ENCODE peak calls at places on chromosomes 3 and 15, in seven cellular contexts. One of them, this sample, is unnamed.

GRCh38 chr3:10555263-10555662 is 49.9 kb upstream of the ATP2B2 start:
- DNase-seq in T-helper 2 cell: no peak
- DNase-seq in activated CD4-positive, alpha-beta memory T cell treated with anti-CD3 and anti-CD28 coated beads, Interleukin-2, amount 10 ng/mL, durations not matched to agents 7 days and 5 days: no peak
- DNase-seq in activated naive CD8-positive, alpha-beta T cell treated with anti-CD3 and anti-CD28 coated beads, Interleukin-2, amount 10 ng/mL, durations not matched to agents 7 days and 5 days: no peak
- DNase-seq in NCI-H2081: no peak
- DNase-seq in EH: no peak
- DNase-seq in T-cell: no peak
- DNase-seq in this sample: no peak

GRCh38 chr15:48775556-48775955 is 35.3 kb downstream of the CEP152 start:
- DNase-seq in T-helper 2 cell: no peak
- DNase-seq in activated CD4-positive, alpha-beta memory T cell treated with anti-CD3 and anti-CD28 coated beads, Interleukin-2, amount 10 ng/mL, durations not matched to agents 7 days and 5 days: no peak
- DNase-seq in activated naive CD8-positive, alpha-beta T cell treated with anti-CD3 and anti-CD28 coated beads, Interleukin-2, amount 10 ng/mL, durations not matched to agents 7 days and 5 days: no peak
- DNase-seq in NCI-H2081: no peak
- DNase-seq in EH: no peak
- DNase-seq in T-cell: no peak
- DNase-seq in this sample: no peak

GRCh38 chr15:93719941-93720351 is 511.4 kb upstream of the MCTP2 start:
- DNase-seq in T-helper 2 cell: no peak
- DNase-seq in activated CD4-positive, alpha-beta memory T cell treated with anti-CD3 and anti-CD28 coated beads, Interleukin-2, amount 10 ng/mL, durations not matched to agents 7 days and 5 days: no peak
- DNase-seq in activated naive CD8-positive, alpha-beta T cell treated with anti-CD3 and anti-CD28 coated beads, Interleukin-2, amount 10 ng/mL, durations not matched to agents 7 days and 5 days: no peak
- DNase-seq in NCI-H2081: no peak
- DNase-seq in EH: no peak
- DNase-seq in T-cell: no peak
- DNase-seq in this sample: peak

GRCh38 chr15:39079296-39079834 is 501.5 kb upstream of the THBS1 start:
- DNase-seq in T-helper 2 cell: no peak
- DNase-seq in activated CD4-positive, alpha-beta memory T cell treated with anti-CD3 and anti-CD28 coated beads, Interleukin-2, amount 10 ng/mL, durations not matched to agents 7 days and 5 days: no peak
- DNase-seq in activated naive CD8-positive, alpha-beta T cell treated with anti-CD3 and anti-CD28 coated beads, Interleukin-2, amount 10 ng/mL, durations not matched to agents 7 days and 5 days: no peak
- DNase-seq in NCI-H2081: no peak
- DNase-seq in EH: peak
- DNase-seq in T-cell: no peak
- DNase-seq in this sample: peak

GRCh38 chr3:126364130-126364695 is 7.0 kb upstream of the KLF15 start:
- DNase-seq in T-helper 2 cell: no peak
- DNase-seq in activated CD4-positive, alpha-beta memory T cell treated with anti-CD3 and anti-CD28 coated beads, Interleukin-2, amount 10 ng/mL, durations not matched to agents 7 days and 5 days: no peak
- DNase-seq in activated naive CD8-positive, alpha-beta T cell treated with anti-CD3 and anti-CD28 coated beads, Interleukin-2, amount 10 ng/mL, durations not matched to agents 7 days and 5 days: no peak
- DNase-seq in NCI-H2081: no peak
- DNase-seq in EH: no peak
- DNase-seq in T-cell: no peak
- DNase-seq in this sample: no peak

GRCh38 chr3:108119398-108120109 is 28.7 kb upstream of the CD47 start:
- DNase-seq in T-helper 2 cell: no peak
- DNase-seq in activated CD4-positive, alpha-beta memory T cell treated with anti-CD3 and anti-CD28 coated beads, Interleukin-2, amount 10 ng/mL, durations not matched to agents 7 days and 5 days: no peak
- DNase-seq in activated naive CD8-positive, alpha-beta T cell treated with anti-CD3 and anti-CD28 coated beads, Interleukin-2, amount 10 ng/mL, durations not matched to agents 7 days and 5 days: no peak
- DNase-seq in NCI-H2081: no peak
- DNase-seq in EH: no peak
- DNase-seq in T-cell: no peak
- DNase-seq in this sample: no peak

GRCh38 chr15:69782155-69782658 is 315.5 kb downstream of the TLE3 start:
- DNase-seq in T-helper 2 cell: no peak
- DNase-seq in activated CD4-positive, alpha-beta memory T cell treated with anti-CD3 and anti-CD28 coated beads, Interleukin-2, amount 10 ng/mL, durations not matched to agents 7 days and 5 days: no peak
- DNase-seq in activated naive CD8-positive, alpha-beta T cell treated with anti-CD3 and anti-CD28 coated beads, Interleukin-2, amount 10 ng/mL, durations not matched to agents 7 days and 5 days: no peak
- DNase-seq in NCI-H2081: no peak
- DNase-seq in EH: no peak
- DNase-seq in T-cell: no peak
- DNase-seq in this sample: no peak

GRCh38 chr3:64130436-64130835 is 94.8 kb downstream of the PRICKLE2 start:
- DNase-seq in T-helper 2 cell: no peak
- DNase-seq in activated CD4-positive, alpha-beta memory T cell treated with anti-CD3 and anti-CD28 coated beads, Interleukin-2, amount 10 ng/mL, durations not matched to agents 7 days and 5 days: no peak
- DNase-seq in activated naive CD8-positive, alpha-beta T cell treated with anti-CD3 and anti-CD28 coated beads, Interleukin-2, amount 10 ng/mL, durations not matched to agents 7 days and 5 days: no peak
- DNase-seq in NCI-H2081: no peak
- DNase-seq in EH: no peak
- DNase-seq in T-cell: no peak
- DNase-seq in this sample: no peak

GRCh38 chr3:159856496-159857098 is 132.0 kb upstream of the IL12A start:
- DNase-seq in T-helper 2 cell: no peak
- DNase-seq in activated CD4-positive, alpha-beta memory T cell treated with anti-CD3 and anti-CD28 coated beads, Interleukin-2, amount 10 ng/mL, durations not matched to agents 7 days and 5 days: no peak
- DNase-seq in activated naive CD8-positive, alpha-beta T cell treated with anti-CD3 and anti-CD28 coated beads, Interleukin-2, amount 10 ng/mL, durations not matched to agents 7 days and 5 days: no peak
- DNase-seq in NCI-H2081: peak
- DNase-seq in EH: no peak
- DNase-seq in T-cell: no peak
- DNase-seq in this sample: no peak

GRCh38 chr3:187025254-187025655 is 94.9 kb downstream of the ST6GAL1 start:
- DNase-seq in T-helper 2 cell: peak
- DNase-seq in activated CD4-positive, alpha-beta memory T cell treated with anti-CD3 and anti-CD28 coated beads, Interleukin-2, amount 10 ng/mL, durations not matched to agents 7 days and 5 days: peak
- DNase-seq in activated naive CD8-positive, alpha-beta T cell treated with anti-CD3 and anti-CD28 coated beads, Interleukin-2, amount 10 ng/mL, durations not matched to agents 7 days and 5 days: no peak
- DNase-seq in NCI-H2081: no peak
- DNase-seq in EH: no peak
- DNase-seq in T-cell: no peak
- DNase-seq in this sample: no peak

GRCh38 chr3:136751259-136752045 is 726 bp downstream of the STAG1 start:
- DNase-seq in T-helper 2 cell: peak
- DNase-seq in activated CD4-positive, alpha-beta memory T cell treated with anti-CD3 and anti-CD28 coated beads, Interleukin-2, amount 10 ng/mL, durations not matched to agents 7 days and 5 days: peak
- DNase-seq in activated naive CD8-positive, alpha-beta T cell treated with anti-CD3 and anti-CD28 coated beads, Interleukin-2, amount 10 ng/mL, durations not matched to agents 7 days and 5 days: peak
- DNase-seq in NCI-H2081: peak
- DNase-seq in EH: peak
- DNase-seq in T-cell: peak
- DNase-seq in this sample: peak

GRCh38 chr15:25173241-25174028 is 218.6 kb downstream of the SNRPN start:
- DNase-seq in T-helper 2 cell: no peak
- DNase-seq in activated CD4-positive, alpha-beta memory T cell treated with anti-CD3 and anti-CD28 coated beads, Interleukin-2, amount 10 ng/mL, durations not matched to agents 7 days and 5 days: peak
- DNase-seq in activated naive CD8-positive, alpha-beta T cell treated with anti-CD3 and anti-CD28 coated beads, Interleukin-2, amount 10 ng/mL, durations not matched to agents 7 days and 5 days: no peak
- DNase-seq in NCI-H2081: no peak
- DNase-seq in EH: no peak
- DNase-seq in T-cell: no peak
- DNase-seq in this sample: no peak

GRCh38 chr15:85854345-85855097 is 59.8 kb upstream of the KLHL25 start:
- DNase-seq in T-helper 2 cell: peak
- DNase-seq in activated CD4-positive, alpha-beta memory T cell treated with anti-CD3 and anti-CD28 coated beads, Interleukin-2, amount 10 ng/mL, durations not matched to agents 7 days and 5 days: peak
- DNase-seq in activated naive CD8-positive, alpha-beta T cell treated with anti-CD3 and anti-CD28 coated beads, Interleukin-2, amount 10 ng/mL, durations not matched to agents 7 days and 5 days: no peak
- DNase-seq in NCI-H2081: peak
- DNase-seq in EH: peak
- DNase-seq in T-cell: peak
- DNase-seq in this sample: peak

GRCh38 chr15:87841426-87841998 is 415.0 kb downstream of the NTRK3 start:
- DNase-seq in T-helper 2 cell: no peak
- DNase-seq in activated CD4-positive, alpha-beta memory T cell treated with anti-CD3 and anti-CD28 coated beads, Interleukin-2, amount 10 ng/mL, durations not matched to agents 7 days and 5 days: no peak
- DNase-seq in activated naive CD8-positive, alpha-beta T cell treated with anti-CD3 and anti-CD28 coated beads, Interleukin-2, amount 10 ng/mL, durations not matched to agents 7 days and 5 days: no peak
- DNase-seq in NCI-H2081: no peak
- DNase-seq in EH: no peak
- DNase-seq in T-cell: no peak
- DNase-seq in this sample: no peak